ENCODE peak calls at places on chromosome X, in four cellular contexts. X is suprapubic skin, T is adrenal gland, O is HCT116. G is an unnamed sample.

GRCh38 chrX:42229533-42229932 is 306.2 kb upstream of the CASK start:
- DNase-seq in X (no peak), T (no peak), O (no peak), G (no peak)

GRCh38 chrX:54246866-54247265 is 63.8 kb upstream of the FAM120C start:
- DNase-seq in X (no peak), T (no peak), O (no peak), G (no peak)

GRCh38 chrX:32176510-32176909 is 1034.8 kb downstream of the DMD start:
- DNase-seq in X (no peak), T (no peak), O (no peak), G (no peak)

GRCh38 chrX:69000857-69001256 is 164.4 kb downstream of the PJA1 start:
- DNase-seq in X (no peak), T (no peak), O (no peak), G (no peak)

GRCh38 chrX:29044802-29045201 is 457.6 kb downstream of the IL1RAPL1 start:
- DNase-seq in X (no peak), T (no peak), O (no peak), G (no peak)

GRCh38 chrX:152907084-152907651 is 9.3 kb downstream of the ZNF185 start:
- DNase-seq in X (no peak), T (peak), O (no peak), G (no peak)

GRCh38 chrX:140292188-140292587 is 212.7 kb downstream of the SOX3 start:
- DNase-seq in X (no peak), T (no peak), O (no peak), G (no peak)

GRCh38 chrX:112341598-112341997 is 259.0 kb upstream of the TRPC5 start:
- DNase-seq in X (no peak), T (no peak), O (no peak), G (no peak)

GRCh38 chrX:119635799-119636198 is 29.6 kb upstream of the NKRF start:
- DNase-seq in X (no peak), T (no peak), O (no peak), G (no peak)

GRCh38 chrX:119640621-119641020 is 34.4 kb upstream of the NKRF start:
- DNase-seq in X (no peak), T (no peak), O (no peak), G (no peak)

GRCh38 chrX:119636419-119636818 is 30.2 kb upstream of the NKRF start:
- DNase-seq in X (no peak), T (no peak), O (no peak), G (no peak)

GRCh38 chrX:119638725-119639471 is 32.7 kb upstream of the NKRF start:
- DNase-seq in X (no peak), T (no peak), O (no peak), G (no peak)

GRCh38 chrX:119635179-119635578 is 29.0 kb upstream of the NKRF start:
- DNase-seq in X (no peak), T (no peak), O (no peak), G (no peak)
- TF ChIP-seq POLR2A in X (no peak), T (no peak), O (no peak), G (no peak)

DNA sequence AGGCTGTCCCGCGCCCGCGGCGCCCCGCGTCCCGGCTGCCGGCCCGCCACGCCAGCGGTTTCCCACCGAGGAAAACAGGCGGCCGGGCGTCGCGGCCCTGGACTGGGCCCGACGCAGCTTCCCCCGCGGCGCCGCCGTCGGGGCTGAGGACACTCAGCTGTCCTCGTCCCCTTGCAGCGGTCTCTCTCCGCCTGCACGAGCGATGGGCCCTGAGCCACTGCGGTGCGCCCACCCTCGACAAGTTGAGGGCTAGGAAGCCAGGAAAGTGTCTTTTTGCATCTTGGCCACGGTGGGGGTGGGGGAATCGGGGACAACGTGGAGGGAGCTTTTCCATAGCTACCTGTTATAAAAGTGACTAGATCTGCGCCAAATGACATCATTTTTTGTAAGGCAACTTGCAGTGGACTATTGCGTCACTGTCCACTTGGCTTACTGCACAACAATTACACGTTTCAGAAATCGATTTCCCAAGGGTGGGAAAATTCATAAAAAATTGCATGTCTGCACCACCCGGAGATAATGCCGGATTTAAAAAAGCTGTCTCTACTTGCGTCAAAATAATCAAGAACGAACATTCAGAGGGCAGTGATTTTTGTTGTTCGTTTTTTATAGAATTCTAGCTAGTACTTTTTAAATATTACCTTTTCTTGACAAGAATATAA is 1.1 kb downstream of the KLHL15 start:
- DNase-seq in X (peak), T (peak), O (peak), G (peak)
- TF ChIP-seq POLR2A in X (peak), T (peak), O (no peak), G (peak)

DNA sequence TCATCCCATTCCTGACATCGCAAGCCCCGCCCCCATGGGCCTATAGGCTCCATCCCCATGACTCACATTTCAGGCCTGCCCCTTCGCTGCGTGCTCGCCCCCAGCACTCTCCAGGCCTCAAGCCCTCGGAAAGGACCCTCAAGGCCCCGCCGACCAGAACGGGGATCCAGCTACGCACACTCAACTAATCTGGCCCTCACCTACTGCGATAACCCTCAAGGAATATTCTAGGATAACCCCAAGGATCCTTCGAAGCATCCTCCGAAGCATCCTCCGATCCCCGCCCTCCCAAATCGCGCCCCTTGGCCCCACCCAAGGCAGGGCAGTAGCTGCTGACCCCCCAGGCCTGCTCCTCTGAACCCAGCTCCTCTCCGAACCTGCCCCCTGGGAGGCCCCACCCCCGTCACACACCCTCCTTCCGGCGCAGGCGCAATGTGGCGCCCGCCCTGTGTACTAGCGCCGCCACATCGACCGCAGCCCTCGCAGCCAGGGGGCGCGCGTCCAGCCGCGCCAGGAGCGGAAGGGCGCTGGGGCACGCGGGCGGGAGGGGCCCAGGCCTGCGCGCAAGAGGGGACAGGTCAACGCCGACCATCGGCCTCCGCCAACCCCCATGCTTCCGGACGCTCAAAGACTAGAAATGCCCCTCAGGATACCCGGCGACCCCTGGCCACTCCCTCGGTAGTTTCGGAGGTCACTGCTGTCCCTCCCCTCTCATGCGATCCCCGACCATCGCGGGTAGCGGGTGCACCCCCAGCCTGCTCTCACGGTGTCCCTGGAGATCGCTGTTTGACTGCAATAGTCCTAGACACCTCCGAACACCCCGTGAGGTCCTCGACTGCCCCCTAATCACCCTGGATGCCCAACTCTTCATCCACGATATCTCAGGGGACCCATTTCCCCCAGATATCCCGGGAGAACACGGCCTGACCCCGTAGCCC is 6.4 kb upstream of the MAGIX start:
- DNase-seq in X (peak), T (peak), O (peak), G (peak)
- TF ChIP-seq POLR2A in X (peak), T (peak), O (no peak), G (no peak)

GRCh38 chrX:20266810-20267598 is at the start of gene RPS6KA3:
- DNase-seq in X (peak), T (peak), O (peak), G (peak)

GRCh38 chrX:20267599-20267923 is 852 bp upstream of the RPS6KA3 start:
- DNase-seq in X (no peak), T (no peak), O (no peak), G (peak)

GRCh38 chrX:20265726-20266681 is 705 bp downstream of the RPS6KA3 start:
- DNase-seq in X (peak), T (peak), O (no peak), G (peak)

GRCh38 chrX:20263474-20263873 is 3.2 kb downstream of the RPS6KA3 start:
- DNase-seq in X (no peak), T (no peak), O (no peak), G (peak)

DNA sequence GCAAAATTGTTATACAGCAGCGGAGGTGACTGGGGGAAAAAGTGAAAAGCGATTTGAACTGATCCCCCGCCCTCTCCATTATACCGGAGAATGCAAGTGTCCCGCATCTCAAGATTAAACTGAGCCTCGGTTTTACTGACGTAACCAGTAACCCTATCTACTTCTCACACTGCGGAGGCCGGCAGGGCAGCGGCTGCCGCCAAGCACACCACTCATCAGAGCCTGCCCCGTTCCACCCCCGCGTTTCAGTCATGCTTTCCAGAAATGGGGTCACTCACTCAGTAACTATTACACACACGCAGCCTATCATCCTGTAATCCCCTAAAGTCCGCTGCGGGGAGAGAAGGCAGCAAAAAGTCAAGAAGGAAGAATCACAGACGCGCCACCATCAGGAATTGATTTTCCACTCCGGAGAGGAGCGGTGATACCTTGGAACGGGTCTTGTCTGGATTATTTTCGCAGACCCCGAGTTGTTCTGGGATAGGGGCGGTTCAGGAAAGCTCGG is 1.4 kb downstream of the RPS6KA3 start:
- DNase-seq in X (peak), T (peak), O (peak), G (peak)
- TF ChIP-seq POLR2A in X (peak), T (peak), O (no peak), G (peak)

GRCh38 chrX:1657367-1658082 is 42.7 kb downstream of the ASMT start:
- DNase-seq in X (no peak), T (no peak), O (no peak), G (no peak)
- TF ChIP-seq POLR2A in X (no peak), T (no peak), O (no peak), G (peak)

G was measured in erythroblast.